ENCODE peak calls at places on chromosomes 16 and 17, in five cellular contexts. Y is head of caudate nucleus, S is hippocampal formation, T is IMR-90, X is adrenal gland. P is an unnamed sample.
A peak's percentile ranks its signal among the peaks of the same experiment; 100 is the strongest.

GRCh38 chr16:69851491-69852240 is 89.5 kb downstream of the WWP2 start:
- DNase-seq in Y (no peak), S (no peak), T (peak; percentile 61), X (no peak), P (no peak)

GRCh38 chr16:47059991-47060390 is 83.8 kb downstream of the NETO2 start:
- DNase-seq in Y (no peak), S (no peak), T (no peak), X (no peak), P (no peak)

GRCh38 chr17:77489239-77489897 is 348.6 kb downstream of the SEC14L1 start:
- DNase-seq in Y (no peak), S (no peak), T (no peak), X (no peak), P (no peak)

GRCh38 chr17:69528035-69528434 is 113.5 kb downstream of the MAP2K6 start:
- DNase-seq in Y (no peak), S (no peak), T (no peak), X (no peak), P (no peak)

GRCh38 chr16:84833142-84833495 is 13.3 kb downstream of the CRISPLD2 start:
- DNase-seq in Y (no peak), S (no peak), T (no peak), X (no peak), P (no peak)

GRCh38 chr16:4395055-4395726 is 21.2 kb downstream of the CORO7 start:
- DNase-seq in Y (no peak), S (no peak), T (no peak), X (no peak), P (no peak)

GRCh38 chr17:64920026-64920418 is 744 bp upstream of the LRRC37A3 start:
- DNase-seq in Y (no peak), S (no peak), T (no peak), X (no peak), P (no peak)

GRCh38 chr16:77596243-77596642 is 126.1 kb upstream of the NUDT7 start:
- DNase-seq in Y (no peak), S (no peak), T (peak; percentile 1), X (no peak), P (no peak)

GRCh38 chr17:74008196-74008595 is 195.3 kb upstream of the RPL38 start:
- DNase-seq in Y (no peak), S (no peak), T (no peak), X (no peak), P (no peak)

GRCh38 chr16:70490261-70490660 is 33.1 kb downstream of the COG4 start:
- DNase-seq in Y (peak; percentile 49), S (no peak), T (peak; percentile 15), X (no peak), P (peak; percentile 30)

GRCh38 chr17:28390123-28390522 is 15.9 kb downstream of the SLC46A1 start:
- DNase-seq in Y (no peak), S (no peak), T (no peak), X (no peak), P (no peak)

GRCh38 chr16:54936979-54937672 is 6.5 kb downstream of the IRX5 start:
- DNase-seq in Y (no peak), S (no peak), T (no peak), X (no peak), P (no peak)

GRCh38 chr16:22206847-22207714 is 1.0 kb downstream of the EEF2K start:
- DNase-seq in Y (peak; percentile 54), S (peak; percentile 60), T (peak; percentile 57), X (peak; percentile 90), P (peak; percentile 51)

GRCh38 chr16:87939562-87940423 is 3.5 kb upstream of the CA5A start:
- DNase-seq in Y (no peak), S (no peak), T (no peak), X (no peak), P (no peak)

GRCh38 chr16:48047273-48047672 is 108.5 kb downstream of the ABCC12 start:
- DNase-seq in Y (no peak), S (no peak), T (no peak), X (no peak), P (no peak)

P was measured in NCI-H446.